ENCODE peak calls at places on chromosome 1, in seven cellular contexts. E is brain microvascular endothelial cell, D is lung, O is GM12865, J is WTC11, A is GM23338, I is lower lobe of right lung. U is an unnamed sample.

GRCh38 chr1:198167436-198167934 is 10.7 kb downstream of the NEK7 start:
- DNase-seq in E (peak), D (no peak), O (peak), J (no peak), A (no peak), I (no peak), U (no peak)

GRCh38 chr1:66022904-66023620 is 230.4 kb downstream of the PDE4B start:
- DNase-seq in E (peak), D (no peak), O (no peak), J (no peak), A (peak), I (no peak), U (no peak)

GRCh38 chr1:53878492-53879105 is 11.0 kb downstream of the YIPF1 start:
- DNase-seq in E (peak), D (no peak), O (peak), J (no peak), A (peak), I (no peak), U (no peak)

GRCh38 chr1:55679971-55680370 is 464.8 kb upstream of the USP24 start:
- DNase-seq in E (no peak), D (no peak), O (no peak), J (no peak), A (no peak), I (no peak), U (no peak)

GRCh38 chr1:226813671-226814591 is 56.5 kb upstream of the PSEN2 start:
- DNase-seq in E (no peak), D (no peak), O (no peak), J (no peak), A (no peak), I (no peak), U (no peak)

GRCh38 chr1:220786057-220786336 is 716 bp upstream of the MTARC1 start:
- DNase-seq in E (no peak), D (no peak), O (no peak), J (no peak), A (no peak), I (peak), U (no peak)

GRCh38 chr1:78651247-78651646 is 1.6 kb downstream of the IFI44 start:
- DNase-seq in E (peak), D (no peak), O (no peak), J (no peak), A (no peak), I (no peak), U (no peak)

GRCh38 chr1:180358649-180359048 is 128.6 kb downstream of the LHX4 start:
- DNase-seq in E (peak), D (no peak), O (no peak), J (no peak), A (no peak), I (no peak), U (peak)

GRCh38 chr1:160768295-160768657 is 27.7 kb upstream of the LY9 start:
- DNase-seq in E (peak), D (no peak), O (peak), J (peak), A (peak), I (peak), U (peak)

GRCh38 chr1:178273707-178274410 is 180.0 kb downstream of the RASAL2 start:
- DNase-seq in E (peak), D (no peak), O (peak), J (no peak), A (no peak), I (no peak), U (no peak)

GRCh38 chr1:99535470-99536164 is 110.3 kb upstream of the PALMD start:
- DNase-seq in E (no peak), D (no peak), O (no peak), J (no peak), A (no peak), I (no peak), U (no peak)

GRCh38 chr1:184222561-184223157 is 164.2 kb upstream of the C1orf21 start:
- DNase-seq in E (peak), D (peak), O (peak), J (peak), A (peak), I (no peak), U (peak)

GRCh38 chr1:223143760-223144248 is 756 bp upstream of the TLR5 start:
- DNase-seq in E (no peak), D (peak), O (peak), J (no peak), A (no peak), I (peak), U (no peak)

GRCh38 chr1:160868141-160868540 is 5.5 kb upstream of the CD244 start:
- DNase-seq in E (no peak), D (no peak), O (no peak), J (no peak), A (no peak), I (no peak), U (no peak)

GRCh38 chr1:113761937-113762336 is 2.7 kb upstream of the PHTF1 start:
- DNase-seq in E (no peak), D (no peak), O (no peak), J (no peak), A (no peak), I (no peak), U (no peak)

GRCh38 chr1:33348676-33349080 is 27.8 kb upstream of the A3GALT2 start:
- DNase-seq in E (no peak), D (no peak), O (no peak), J (no peak), A (no peak), I (no peak), U (no peak)

GRCh38 chr1:118100686-118101300 is 84.2 kb downstream of the SPAG17 start:
- DNase-seq in E (no peak), D (no peak), O (no peak), J (no peak), A (no peak), I (no peak), U (no peak)

DNA sequence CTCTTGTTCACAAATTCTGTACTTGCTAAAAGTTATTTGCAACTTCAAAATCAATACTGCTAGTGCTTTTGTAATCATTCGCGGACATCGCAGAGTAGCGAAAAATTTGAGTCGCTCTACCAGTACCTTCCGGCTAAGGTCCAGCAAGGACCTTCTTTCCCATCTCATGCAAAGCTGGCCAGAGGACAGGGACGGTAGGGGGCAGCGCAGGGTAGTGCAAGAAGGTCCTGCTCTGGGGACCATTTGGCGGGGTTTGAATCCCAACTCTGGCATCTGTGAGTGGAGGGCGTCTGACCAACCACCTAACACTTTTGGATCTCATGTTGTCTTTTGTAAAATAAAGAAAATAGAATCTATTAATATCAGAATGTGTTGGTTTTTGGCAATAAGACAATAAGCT is 258.3 kb downstream of the SPATA17 start:
- DNase-seq in E (no peak), D (no peak), O (no peak), J (peak), A (peak), I (no peak), U (peak)
- TF ChIP-seq CTCF in E (peak), D (no peak), O (no peak), J (peak), A (peak), I (no peak), U (peak)

DNA sequence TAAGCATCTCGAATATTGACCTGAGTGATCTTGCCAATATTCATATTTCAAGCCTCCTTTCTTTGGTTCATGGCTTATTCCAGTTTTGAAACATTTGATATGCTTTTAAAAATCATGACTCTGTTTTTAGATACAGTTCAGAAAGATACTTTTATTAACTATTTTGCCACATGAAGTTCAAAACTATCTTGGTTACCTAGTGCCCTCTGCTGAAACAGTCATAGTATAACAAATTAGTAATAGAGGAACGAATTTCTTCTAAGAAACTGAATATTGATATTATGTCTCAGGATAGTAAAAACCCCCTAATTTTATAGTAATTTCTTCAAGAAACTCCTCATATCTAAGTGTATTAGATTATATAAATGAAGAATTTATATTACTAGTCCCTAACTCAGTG is 52.6 kb upstream of the RC3H1 start:
- DNase-seq in E (no peak), D (no peak), O (peak), J (no peak), A (no peak), I (no peak), U (no peak)
- TF ChIP-seq CTCF in E (peak), D (no peak), O (peak), J (no peak), A (peak), I (peak), U (no peak)

GRCh38 chr1:231986631-231987291 is 360.2 kb downstream of the DISC1 start:
- DNase-seq in E (peak), D (no peak), O (no peak), J (no peak), A (no peak), I (no peak), U (no peak)

GRCh38 chr1:231981675-231982074 is 355.1 kb downstream of the DISC1 start:
- DNase-seq in E (no peak), D (no peak), O (no peak), J (no peak), A (no peak), I (no peak), U (no peak)

GRCh38 chr1:231985624-231986023 is 359.0 kb downstream of the DISC1 start:
- DNase-seq in E (no peak), D (no peak), O (no peak), J (no peak), A (no peak), I (no peak), U (no peak)

GRCh38 chr1:231983266-231984193 is 356.9 kb downstream of the DISC1 start:
- DNase-seq in E (no peak), D (no peak), O (no peak), J (no peak), A (peak), I (no peak), U (no peak)
- TF ChIP-seq CTCF in E (no peak), D (no peak), O (no peak), J (peak), A (peak), I (no peak), U (no peak)

DNA sequence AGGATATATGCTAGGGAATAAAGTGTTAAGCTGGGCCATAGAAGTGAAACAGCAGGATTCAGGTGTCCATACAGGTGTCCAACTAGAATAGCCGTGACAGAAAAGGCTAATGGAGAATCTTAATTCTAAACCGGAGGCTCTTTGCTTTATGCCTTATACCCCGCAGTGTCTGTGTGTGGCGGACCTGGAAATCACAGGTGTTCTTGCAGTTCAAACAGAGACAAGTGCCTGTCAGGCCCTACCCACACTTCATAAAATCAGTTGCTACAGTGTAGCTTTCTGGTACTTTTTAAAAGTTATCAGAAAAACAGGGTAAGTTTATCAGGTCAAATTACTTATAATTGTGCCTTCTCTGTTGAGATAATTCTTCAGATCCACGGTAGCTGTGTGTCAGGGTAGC is 293.9 kb downstream of the LRRC7 start:
- DNase-seq in E (no peak), D (no peak), O (no peak), J (no peak), A (no peak), I (no peak), U (no peak)
- TF ChIP-seq CTCF in E (no peak), D (no peak), O (no peak), J (no peak), A (no peak), I (no peak), U (no peak)

GRCh38 chr1:43994794-43995790 is 3.7 kb downstream of the CCDC24 start:
- DNase-seq in E (no peak), D (no peak), O (peak), J (peak), A (peak), I (no peak), U (peak)
- TF ChIP-seq CTCF in E (peak), D (no peak), O (peak), J (no peak), A (peak), I (no peak), U (no peak)

GRCh38 chr1:230797376-230798186 is 50.4 kb downstream of the CAPN9 start:
- DNase-seq in E (peak), D (peak), O (peak), J (peak), A (peak), I (no peak), U (peak)
- TF ChIP-seq CTCF in E (peak), D (peak), O (peak), J (no peak), A (peak), I (peak), U (no peak)